ENCODE peak calls at places on chromosomes 7 and 10, in eight cellular contexts. S is left ventricle myocardium inferior; X is heart right ventricle; W is HCT116; F is IMR-90; Y is CD8-positive, alpha-beta memory T cell; C is gastrocnemius medialis; Q is upper lobe of right lung. H is an unnamed sample. For H3K4me1, the result is how much of the 10 kb centered on the place peaks cover.

GRCh38 chr10:52198540-52198939 is 115.5 kb upstream of the DKK1 start:
- DNase-seq in S (no peak), W (no peak), F (peak), Q (no peak), X (no peak), C (no peak), Y (no peak), H (no peak)

GRCh38 chr10:23340346-23340745 is 4.3 kb downstream of the C10orf67 start:
- DNase-seq in S (no peak), C (no peak), W (no peak), Y (no peak), F (no peak), X (no peak), Q (no peak), H (no peak)

GRCh38 chr7:80517177-80517804 is 5.4 kb upstream of the GNAT3 start:
- DNase-seq in C (no peak), Y (no peak), Q (no peak), X (no peak), F (no peak), W (no peak), S (no peak), H (no peak)

GRCh38 chr10:76071638-76072317 is 640.4 kb downstream of the LRMDA start:
- DNase-seq in C (no peak), Q (no peak), F (no peak), Y (no peak), W (no peak), S (no peak), X (no peak), H (no peak)

GRCh38 chr7:81383848-81384247 is 386.0 kb downstream of the HGF start:
- DNase-seq in W (no peak), X (no peak), C (no peak), Y (no peak), S (no peak), Q (no peak), F (no peak), H (no peak)

GRCh38 chr10:92846-93245 is 42.4 kb upstream of the ZMYND11 start:
- DNase-seq in Y (no peak), Q (no peak), C (no peak), W (no peak), F (no peak), X (no peak), S (no peak), H (no peak)

GRCh38 chr10:34681933-34682332 is 133.2 kb downstream of the PARD3 start:
- DNase-seq in W (no peak), C (no peak), S (no peak), F (no peak), X (no peak), Q (no peak), Y (no peak), H (no peak)

GRCh38 chr7:69451715-69452114 is 146.6 kb upstream of the AUTS2 start:
- DNase-seq in C (no peak), Q (no peak), W (no peak), X (no peak), Y (no peak), F (no peak), S (no peak), H (no peak)

GRCh38 chr7:149321978-149322541 is 60.1 kb downstream of the ZNF783 start:
- DNase-seq in Q (no peak), Y (no peak), F (peak), C (no peak), S (no peak), W (no peak), X (no peak), H (no peak)

GRCh38 chr10:131095109-131095580 is 216.4 kb downstream of the TCERG1L start:
- DNase-seq in Y (no peak), S (no peak), Q (no peak), F (no peak), X (no peak), W (no peak), C (no peak), H (peak)

GRCh38 chr10:25616903-25617592 is 317.0 kb upstream of the MYO3A start:
- DNase-seq in Y (no peak), W (no peak), Q (no peak), F (no peak), C (no peak), X (no peak), S (no peak), H (no peak)

GRCh38 chr10:7438196-7438986 is 27.6 kb upstream of the SFMBT2 start:
- DNase-seq in Y (no peak), S (no peak), X (no peak), F (no peak), W (no peak), C (no peak), Q (no peak), H (no peak)

GRCh38 chr10:12530017-12530416 is 180.7 kb downstream of the CAMK1D start:
- DNase-seq in F (peak), S (no peak), C (no peak), Q (no peak), Y (no peak), W (no peak), X (no peak), H (no peak)

GRCh38 chr10:14084875-14085274 is 245.8 kb downstream of the FRMD4A start:
- DNase-seq in Q (no peak), C (no peak), W (no peak), X (no peak), F (peak), Y (no peak), S (no peak), H (no peak)

GRCh38 chr7:150446288-150446938 is 4.0 kb upstream of the GIMAP8 start:
- DNase-seq in F (no peak), W (no peak), C (no peak), Y (no peak), X (no peak), S (no peak), Q (no peak), H (no peak)

GRCh38 chr7:31002256-31002655 is 38.5 kb downstream of the GHRHR start:
- DNase-seq in Y (no peak), X (no peak), S (no peak), Q (no peak), W (no peak), F (no peak), C (no peak), H (no peak)

GRCh38 chr10:88457680-88458079 is 125.4 kb downstream of the RNLS start:
- DNase-seq in Q (no peak), F (no peak), S (no peak), C (peak), Y (no peak), X (no peak), W (no peak), H (no peak)

GRCh38 chr10:43963793-43964425 is 315.2 kb upstream of the ZNF32 start:
- DNase-seq in S (no peak), C (no peak), Q (peak), W (no peak), Y (no peak), F (no peak), X (no peak), H (no peak)
- H3K27ac ChIP-seq in S (peak), C (peak), Q (no peak), W (no peak), Y (no peak), F (no peak), X (peak), H (no peak)

DNA sequence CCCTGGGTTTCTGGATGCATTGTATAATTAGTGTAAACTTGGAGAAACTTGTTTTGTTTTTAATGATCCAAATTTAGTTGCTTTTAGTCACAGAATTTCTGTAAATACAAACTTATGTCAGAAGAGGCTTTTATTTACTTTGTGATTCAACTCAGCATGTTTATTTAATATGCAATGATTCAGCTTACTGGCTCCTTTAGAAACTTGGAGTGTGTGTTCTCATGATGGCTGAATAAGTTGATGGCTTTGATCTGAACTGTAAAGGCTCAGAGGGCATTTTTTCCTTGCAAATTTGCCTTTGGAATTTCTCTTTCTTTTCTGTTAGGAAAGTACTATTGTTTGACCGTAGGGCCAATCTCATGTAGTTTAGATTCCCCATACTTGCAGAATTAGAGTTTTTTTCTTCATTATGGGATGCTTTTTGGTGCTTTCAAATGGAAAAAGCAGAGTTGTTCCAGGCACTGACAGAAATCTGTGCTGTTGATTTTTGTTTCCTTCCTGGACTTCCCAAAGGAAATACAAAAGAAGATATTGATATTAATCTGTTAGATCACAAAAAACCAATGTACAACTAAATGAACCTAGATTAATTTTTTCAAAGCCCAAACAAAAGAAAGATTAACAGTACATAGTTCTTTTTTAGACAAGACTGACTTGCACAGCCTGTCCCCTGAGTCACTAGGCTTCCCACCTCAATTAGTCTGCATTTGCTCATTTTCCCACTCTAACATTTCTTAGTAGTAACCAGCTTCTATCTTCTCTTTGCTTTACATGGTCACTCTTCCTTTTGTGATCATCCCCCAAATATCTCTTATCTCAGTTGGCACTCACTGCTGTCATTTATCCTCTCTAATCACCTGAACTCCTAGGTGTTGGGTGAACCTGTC is 96.8 kb upstream of the AGR3 start:
- DNase-seq in X (no peak), F (peak), Q (no peak), W (no peak), Y (no peak), C (no peak), S (no peak), H (no peak)
- H3K4me3 ChIP-seq in X (no peak), F (no peak), Q (no peak), W (no peak), Y (no peak), C (no peak), S (no peak), H (no peak)

GRCh38 chr10:98316661-98317060 is 48.7 kb upstream of the LOXL4 start:
- DNase-seq in Y (no peak), Q (no peak), S (no peak), C (no peak), X (no peak), F (peak), W (no peak), H (no peak)
- H3K4me1 ChIP-seq in Y (under half), Q (under half), S (under half), C (under half), X (under half), F (under half), W (under half), H (under half)

DNA sequence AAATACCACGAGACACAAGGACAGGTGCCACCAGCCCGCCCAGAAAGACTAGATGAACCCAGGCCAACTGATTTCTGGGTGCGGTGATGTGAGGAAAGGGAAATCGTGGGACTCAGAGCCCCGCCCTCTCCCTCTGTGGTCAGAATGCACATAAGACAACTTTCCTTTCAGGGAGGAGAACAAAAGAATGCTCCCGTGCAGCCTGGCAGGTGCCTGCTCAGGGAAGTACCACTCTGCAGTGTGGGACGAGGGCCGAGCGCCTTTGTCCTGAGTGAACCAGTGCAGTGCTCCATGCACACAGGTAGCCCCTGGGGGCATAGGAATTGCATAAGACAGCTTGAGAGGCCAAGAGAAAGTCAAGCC is 119.5 kb downstream of the ABLIM1 start:
- DNase-seq in X (no peak), C (no peak), Q (no peak), Y (peak), F (no peak), S (no peak), W (no peak), H (no peak)
- H3K27ac ChIP-seq in X (peak), C (peak), Q (no peak), Y (no peak), F (no peak), S (peak), W (no peak), H (no peak)

GRCh38 chr10:18504161-18504560 is 147.2 kb downstream of the NSUN6 start:
- DNase-seq in X (no peak), F (no peak), Y (no peak), C (no peak), S (no peak), Q (no peak), W (no peak), H (no peak)

GRCh38 chr10:18497955-18498354 is 153.4 kb downstream of the NSUN6 start:
- DNase-seq in C (no peak), Q (no peak), S (no peak), X (no peak), F (no peak), W (no peak), Y (no peak), H (no peak)

GRCh38 chr10:18500576-18500975 is 150.8 kb downstream of the NSUN6 start:
- DNase-seq in F (no peak), C (no peak), Y (no peak), X (no peak), S (no peak), Q (no peak), W (no peak), H (no peak)

GRCh38 chr10:18501610-18502009 is 149.8 kb downstream of the NSUN6 start:
- DNase-seq in W (no peak), Y (no peak), Q (no peak), F (no peak), C (no peak), S (no peak), X (no peak), H (no peak)

DNA sequence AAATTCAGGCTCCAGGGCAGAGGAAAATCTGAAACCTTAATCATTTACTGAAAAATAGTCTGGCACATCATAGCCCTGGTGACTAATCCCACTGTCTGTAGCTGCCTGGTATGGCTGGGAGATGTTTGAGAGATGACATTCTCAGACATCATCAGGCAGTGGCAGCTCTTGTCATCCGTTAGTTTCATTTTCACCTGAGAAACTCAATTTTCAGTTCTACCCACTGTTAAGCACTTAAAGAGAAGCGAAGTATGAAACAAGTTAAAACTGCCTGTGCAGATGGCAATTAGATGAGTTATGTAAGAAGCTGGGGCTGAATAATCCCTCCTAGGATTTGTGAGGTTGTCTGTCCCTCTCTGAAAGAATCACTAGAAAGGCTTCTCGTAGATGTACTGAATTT is 150.2 kb downstream of the NSUN6 start:
- DNase-seq in Q (no peak), F (peak), W (no peak), Y (no peak), C (no peak), X (no peak), S (no peak), H (no peak)
- H3K4me3 ChIP-seq in Q (no peak), F (no peak), W (no peak), Y (no peak), C (no peak), X (no peak), S (no peak), H (no peak)

GRCh38 chr7:129784783-129785456 is 167.8 kb downstream of the UBE2H start:
- DNase-seq in W (no peak), Q (no peak), Y (no peak), F (no peak), S (peak), X (no peak), C (no peak), H (no peak)
- H3K4me1 ChIP-seq in W (under half), Q (under half), Y (half or more), F (under half), S (half or more), X (half or more), C (under half), H (under half)

DNA sequence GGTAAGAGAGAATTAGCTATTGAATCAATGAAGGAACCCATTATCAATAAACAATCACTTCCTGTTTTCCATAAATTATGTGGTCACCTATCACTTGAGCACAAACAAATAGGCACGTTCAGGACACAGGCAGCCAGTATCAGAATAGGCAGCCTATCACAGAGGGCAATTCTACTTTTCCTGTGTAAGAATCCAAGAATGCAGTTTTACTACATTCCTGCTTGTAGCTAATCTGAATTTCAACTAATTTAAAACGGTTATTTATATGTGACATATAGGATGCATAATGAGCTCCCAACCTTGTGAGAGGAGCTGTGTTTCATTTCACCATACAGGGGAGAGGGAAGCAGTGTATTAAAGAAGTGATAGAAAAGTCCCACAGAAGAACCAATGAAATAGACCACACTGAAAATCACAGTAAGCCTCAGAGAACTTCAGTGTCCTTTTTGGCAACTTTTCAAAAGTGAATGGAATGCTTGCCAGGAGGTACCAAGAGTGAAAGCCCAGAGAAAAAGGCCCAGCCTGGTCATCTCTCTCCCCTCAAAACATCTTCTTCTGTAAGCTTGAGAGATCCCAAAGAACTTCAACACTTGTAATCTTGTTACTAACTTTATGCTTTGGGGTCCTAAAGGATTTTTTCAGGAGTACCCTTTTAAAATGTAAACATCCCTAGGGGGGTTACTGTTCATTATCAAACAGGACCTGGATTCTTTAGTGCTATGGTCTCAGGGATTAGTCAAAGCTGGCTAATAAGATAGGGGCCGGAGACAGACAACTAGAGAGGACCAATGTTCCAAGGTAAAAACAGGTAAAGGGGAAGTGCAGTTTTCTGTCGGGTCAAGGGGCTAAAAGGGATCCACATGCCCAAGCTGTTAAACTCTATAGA is 1.3 kb downstream of the IMMP2L start:
- DNase-seq in S (no peak), W (no peak), Q (no peak), Y (peak), F (peak), X (no peak), C (no peak), H (peak)
- H3K27ac ChIP-seq in S (peak), W (peak), Q (peak), Y (peak), F (no peak), X (no peak), C (peak), H (peak)

GRCh38 chr7:96120445-96120844 is 201.5 kb downstream of the SLC25A13 start:
- DNase-seq in Q (no peak), W (no peak), Y (no peak), F (no peak), C (no peak), X (no peak), S (no peak), H (no peak)
- H3K4me3 ChIP-seq in Q (no peak), W (no peak), Y (no peak), F (no peak), C (no peak), X (no peak), S (no peak), H (no peak)

GRCh38 chr10:60417024-60417423 is 27.3 kb upstream of the ANK3 start:
- DNase-seq in Y (no peak), X (no peak), S (no peak), C (no peak), F (no peak), W (no peak), Q (no peak), H (no peak)

GRCh38 chr10:60410970-60411369 is 21.3 kb upstream of the ANK3 start:
- DNase-seq in S (no peak), Y (no peak), C (no peak), Q (no peak), W (no peak), F (peak), X (no peak), H (no peak)

GRCh38 chr10:60413306-60414012 is 23.8 kb upstream of the ANK3 start:
- DNase-seq in F (no peak), Y (no peak), W (no peak), X (no peak), Q (no peak), C (no peak), S (no peak), H (no peak)

GRCh38 chr10:60414877-60415585 is 25.4 kb upstream of the ANK3 start:
- DNase-seq in W (no peak), X (no peak), C (no peak), F (peak), S (no peak), Q (no peak), Y (no peak), H (no peak)

DNA sequence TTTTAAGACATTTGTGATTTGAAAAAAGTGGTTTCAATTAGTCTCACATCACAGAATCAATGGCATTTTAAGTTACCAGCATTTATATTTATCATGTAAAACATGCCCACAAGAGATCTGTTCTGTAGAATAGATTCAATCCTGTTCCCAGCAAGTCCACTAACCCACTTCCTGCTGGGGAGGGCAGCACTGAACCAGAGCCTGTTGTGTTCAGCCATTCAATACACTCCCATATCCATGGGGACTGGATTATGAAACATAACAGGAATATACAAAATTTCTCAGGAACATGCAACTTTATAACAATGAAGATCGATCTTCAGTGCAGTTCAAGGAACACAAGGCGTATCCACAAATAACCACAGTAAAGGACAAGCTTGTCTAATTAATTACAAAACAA is 24.4 kb upstream of the ANK3 start:
- DNase-seq in C (no peak), S (no peak), X (no peak), W (no peak), Q (no peak), F (no peak), Y (no peak), H (no peak)
- H3K4me1 ChIP-seq in C (under half), S (under half), X (under half), W (under half), Q (under half), F (under half), Y (under half), H (under half)

DNA sequence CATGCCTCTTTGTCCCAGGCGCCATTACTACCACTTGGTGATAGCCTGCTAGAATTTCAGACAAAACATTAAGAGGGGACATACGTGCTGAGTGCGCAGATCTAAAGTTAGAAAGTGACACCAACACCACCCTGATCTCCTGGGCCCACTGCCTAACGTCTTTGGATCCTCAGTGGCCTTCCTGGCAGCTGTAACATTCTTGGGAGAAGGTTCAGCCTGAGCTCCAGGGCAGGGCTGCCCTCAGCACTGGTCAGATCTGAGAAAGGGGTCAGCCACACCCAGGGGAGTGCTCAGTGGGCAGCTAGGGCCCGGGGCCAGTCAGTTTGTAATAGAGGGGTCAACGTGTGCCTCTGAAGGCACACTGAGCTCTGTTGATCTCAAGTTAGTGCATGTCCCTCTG is 48.4 kb downstream of the ZCCHC24 start:
- DNase-seq in S (no peak), F (no peak), Y (no peak), X (no peak), Q (no peak), W (no peak), C (peak), H (no peak)
- H3K27ac ChIP-seq in S (no peak), F (no peak), Y (no peak), X (peak), Q (peak), W (no peak), C (peak), H (no peak)